ENCODE peak calls at places on chromosome 14, in eight cellular contexts. One of them, this sample, is unnamed.
A peak's percentile ranks its signal among the peaks of the same experiment; 100 is the strongest.

GRCh38 chr14:63956326-63956725 is 103.5 kb downstream of the SYNE2 start:
- DNase-seq in gastrocnemius medialis: no peak
- DNase-seq in NCI-H1048: no peak
- DNase-seq in WTC11: no peak
- DNase-seq in lung microvascular endothelial cell: no peak
- DNase-seq in thyroid gland: no peak
- DNase-seq in T-helper 2 cell: no peak
- DNase-seq in T-helper 17 cell: no peak
- DNase-seq in this sample: no peak

GRCh38 chr14:71338153-71338552 is 430.9 kb downstream of the PCNX1 start:
- DNase-seq in gastrocnemius medialis: no peak
- DNase-seq in thyroid gland: no peak
- DNase-seq in WTC11: no peak
- DNase-seq in lung microvascular endothelial cell: no peak
- DNase-seq in T-helper 17 cell: no peak
- DNase-seq in T-helper 2 cell: no peak
- DNase-seq in NCI-H1048: no peak
- DNase-seq in this sample: no peak

GRCh38 chr14:96559571-96559970 is 57.4 kb downstream of the PAPOLA start:
- DNase-seq in T-helper 17 cell: no peak
- DNase-seq in WTC11: no peak
- DNase-seq in T-helper 2 cell: no peak
- DNase-seq in lung microvascular endothelial cell: peak; percentile 60
- DNase-seq in gastrocnemius medialis: no peak
- DNase-seq in thyroid gland: no peak
- DNase-seq in NCI-H1048: no peak
- DNase-seq in this sample: no peak

GRCh38 chr14:75427482-75428229 is at the start of gene JDP2:
- DNase-seq in NCI-H1048: no peak
- DNase-seq in T-helper 2 cell: peak; percentile 1
- DNase-seq in WTC11: peak; percentile 82
- DNase-seq in thyroid gland: peak; percentile 86
- DNase-seq in gastrocnemius medialis: peak; percentile 90
- DNase-seq in lung microvascular endothelial cell: peak; percentile 64
- DNase-seq in T-helper 17 cell: peak; percentile 21
- DNase-seq in this sample: peak; percentile 85

GRCh38 chr14:92451755-92452154 is 61.8 kb upstream of the RIN3 start:
- DNase-seq in WTC11: no peak
- DNase-seq in NCI-H1048: no peak
- DNase-seq in gastrocnemius medialis: no peak
- DNase-seq in lung microvascular endothelial cell: no peak
- DNase-seq in thyroid gland: no peak
- DNase-seq in T-helper 2 cell: no peak
- DNase-seq in T-helper 17 cell: no peak
- DNase-seq in this sample: no peak

GRCh38 chr14:68580676-68581075 is 212.2 kb downstream of the ZFP36L1 start:
- DNase-seq in thyroid gland: no peak
- DNase-seq in WTC11: no peak
- DNase-seq in T-helper 2 cell: no peak
- DNase-seq in lung microvascular endothelial cell: no peak
- DNase-seq in NCI-H1048: no peak
- DNase-seq in T-helper 17 cell: no peak
- DNase-seq in gastrocnemius medialis: no peak
- DNase-seq in this sample: no peak

GRCh38 chr14:64625363-64626232 is 75.8 kb downstream of the PPP1R36 start:
- DNase-seq in lung microvascular endothelial cell: peak; percentile 4
- DNase-seq in T-helper 17 cell: no peak
- DNase-seq in thyroid gland: peak; percentile 91
- DNase-seq in WTC11: no peak
- DNase-seq in NCI-H1048: no peak
- DNase-seq in gastrocnemius medialis: no peak
- DNase-seq in T-helper 2 cell: no peak
- DNase-seq in this sample: no peak

GRCh38 chr14:31441273-31442110 is 15.8 kb downstream of the DTD2 start:
- DNase-seq in gastrocnemius medialis: no peak
- DNase-seq in thyroid gland: no peak
- DNase-seq in WTC11: no peak
- DNase-seq in lung microvascular endothelial cell: no peak
- DNase-seq in NCI-H1048: no peak
- DNase-seq in T-helper 2 cell: no peak
- DNase-seq in T-helper 17 cell: no peak
- DNase-seq in this sample: no peak

GRCh38 chr14:54864526-54864925 is 38.1 kb downstream of the GCH1 start:
- DNase-seq in WTC11: no peak
- DNase-seq in T-helper 17 cell: no peak
- DNase-seq in T-helper 2 cell: no peak
- DNase-seq in NCI-H1048: no peak
- DNase-seq in thyroid gland: no peak
- DNase-seq in gastrocnemius medialis: no peak
- DNase-seq in lung microvascular endothelial cell: peak; percentile 3
- DNase-seq in this sample: no peak

GRCh38 chr14:69921052-69921451 is 41.8 kb downstream of the SMOC1 start:
- DNase-seq in WTC11: no peak
- DNase-seq in lung microvascular endothelial cell: peak; percentile 4
- DNase-seq in T-helper 2 cell: no peak
- DNase-seq in gastrocnemius medialis: no peak
- DNase-seq in T-helper 17 cell: no peak
- DNase-seq in NCI-H1048: no peak
- DNase-seq in thyroid gland: no peak
- DNase-seq in this sample: no peak

GRCh38 chr14:94673781-94674231 is 61.6 kb downstream of the SERPINA3 start:
- DNase-seq in WTC11: no peak
- DNase-seq in T-helper 17 cell: no peak
- DNase-seq in thyroid gland: peak; percentile 15
- DNase-seq in T-helper 2 cell: no peak
- DNase-seq in gastrocnemius medialis: no peak
- DNase-seq in NCI-H1048: no peak
- DNase-seq in lung microvascular endothelial cell: peak; percentile 38
- DNase-seq in this sample: peak; percentile 25

GRCh38 chr14:23751591-23751990 is 115.4 kb downstream of the DHRS2 start:
- DNase-seq in T-helper 17 cell: no peak
- DNase-seq in thyroid gland: no peak
- DNase-seq in WTC11: no peak
- DNase-seq in NCI-H1048: no peak
- DNase-seq in lung microvascular endothelial cell: no peak
- DNase-seq in T-helper 2 cell: no peak
- DNase-seq in gastrocnemius medialis: no peak
- DNase-seq in this sample: no peak

GRCh38 chr14:51780741-51781140 is 79.7 kb upstream of the GNG2 start:
- DNase-seq in T-helper 17 cell: no peak
- DNase-seq in NCI-H1048: no peak
- DNase-seq in thyroid gland: no peak
- DNase-seq in gastrocnemius medialis: no peak
- DNase-seq in lung microvascular endothelial cell: peak; percentile 41
- DNase-seq in T-helper 2 cell: no peak
- DNase-seq in WTC11: no peak
- DNase-seq in this sample: no peak

GRCh38 chr14:95156765-95157194 is 549 bp downstream of the DICER1 start:
- DNase-seq in gastrocnemius medialis: peak; percentile 33
- DNase-seq in thyroid gland: peak; percentile 66
- DNase-seq in T-helper 2 cell: no peak
- DNase-seq in NCI-H1048: no peak
- DNase-seq in WTC11: peak; percentile 19
- DNase-seq in lung microvascular endothelial cell: peak; percentile 51
- DNase-seq in T-helper 17 cell: peak; percentile 29
- DNase-seq in this sample: no peak

GRCh38 chr14:68922201-68922613 is 56.9 kb downstream of the ACTN1 start:
- DNase-seq in T-helper 17 cell: no peak
- DNase-seq in T-helper 2 cell: no peak
- DNase-seq in WTC11: no peak
- DNase-seq in lung microvascular endothelial cell: no peak
- DNase-seq in thyroid gland: no peak
- DNase-seq in NCI-H1048: no peak
- DNase-seq in gastrocnemius medialis: no peak
- DNase-seq in this sample: no peak

GRCh38 chr14:100874051-100874410 is 29.5 kb downstream of the RTL1 start:
- DNase-seq in thyroid gland: no peak
- DNase-seq in T-helper 2 cell: no peak
- DNase-seq in gastrocnemius medialis: no peak
- DNase-seq in lung microvascular endothelial cell: no peak
- DNase-seq in WTC11: no peak
- DNase-seq in NCI-H1048: no peak
- DNase-seq in T-helper 17 cell: no peak
- DNase-seq in this sample: no peak

GRCh38 chr14:85579957-85580356 is 50.0 kb downstream of the FLRT2 start:
- DNase-seq in T-helper 17 cell: no peak
- DNase-seq in NCI-H1048: no peak
- DNase-seq in thyroid gland: no peak
- DNase-seq in T-helper 2 cell: no peak
- DNase-seq in gastrocnemius medialis: no peak
- DNase-seq in lung microvascular endothelial cell: no peak
- DNase-seq in WTC11: no peak
- DNase-seq in this sample: no peak

GRCh38 chr14:92647499-92648279 is 100.7 kb downstream of the LGMN start:
- DNase-seq in NCI-H1048: no peak
- DNase-seq in gastrocnemius medialis: no peak
- DNase-seq in T-helper 17 cell: no peak
- DNase-seq in WTC11: no peak
- DNase-seq in T-helper 2 cell: no peak
- DNase-seq in thyroid gland: no peak
- DNase-seq in lung microvascular endothelial cell: peak; percentile 49
- DNase-seq in this sample: no peak

GRCh38 chr14:60632777-60633176 is 16.5 kb downstream of the SIX1 start:
- DNase-seq in T-helper 17 cell: no peak
- DNase-seq in NCI-H1048: no peak
- DNase-seq in gastrocnemius medialis: no peak
- DNase-seq in WTC11: no peak
- DNase-seq in thyroid gland: no peak
- DNase-seq in lung microvascular endothelial cell: no peak
- DNase-seq in T-helper 2 cell: no peak
- DNase-seq in this sample: no peak

GRCh38 chr14:62777510-62777909 is 267.7 kb downstream of the KCNH5 start:
- DNase-seq in thyroid gland: no peak
- DNase-seq in gastrocnemius medialis: no peak
- DNase-seq in T-helper 17 cell: no peak
- DNase-seq in NCI-H1048: no peak
- DNase-seq in lung microvascular endothelial cell: no peak
- DNase-seq in T-helper 2 cell: no peak
- DNase-seq in WTC11: no peak
- DNase-seq in this sample: no peak

GRCh38 chr14:100408350-100409015 is 85.3 kb downstream of the SLC25A47 start:
- DNase-seq in gastrocnemius medialis: no peak
- DNase-seq in T-helper 2 cell: peak; percentile 30
- DNase-seq in lung microvascular endothelial cell: peak; percentile 62
- DNase-seq in WTC11: no peak
- DNase-seq in thyroid gland: no peak
- DNase-seq in T-helper 17 cell: no peak
- DNase-seq in NCI-H1048: no peak
- DNase-seq in this sample: no peak

GRCh38 chr14:65286443-65286842 is 126.1 kb upstream of the FUT8 start:
- DNase-seq in WTC11: no peak
- DNase-seq in thyroid gland: no peak
- DNase-seq in lung microvascular endothelial cell: no peak
- DNase-seq in NCI-H1048: no peak
- DNase-seq in T-helper 2 cell: no peak
- DNase-seq in T-helper 17 cell: no peak
- DNase-seq in gastrocnemius medialis: no peak
- DNase-seq in this sample: no peak

GRCh38 chr14:77026166-77026929 is 2.2 kb downstream of the IRF2BPL start:
- DNase-seq in lung microvascular endothelial cell: peak; percentile 63
- DNase-seq in T-helper 17 cell: no peak
- DNase-seq in thyroid gland: peak; percentile 56
- DNase-seq in gastrocnemius medialis: no peak
- DNase-seq in NCI-H1048: no peak
- DNase-seq in WTC11: no peak
- DNase-seq in T-helper 2 cell: no peak
- DNase-seq in this sample: no peak

GRCh38 chr14:68968721-68969120 is 10.4 kb downstream of the ACTN1 start:
- DNase-seq in T-helper 17 cell: no peak
- DNase-seq in lung microvascular endothelial cell: no peak
- DNase-seq in WTC11: no peak
- DNase-seq in T-helper 2 cell: no peak
- DNase-seq in thyroid gland: no peak
- DNase-seq in NCI-H1048: no peak
- DNase-seq in gastrocnemius medialis: no peak
- DNase-seq in this sample: no peak

GRCh38 chr14:100532154-100532915 is 54.9 kb downstream of the BEGAIN start:
- DNase-seq in NCI-H1048: no peak
- DNase-seq in WTC11: peak; percentile 7
- DNase-seq in T-helper 17 cell: peak; percentile 4
- DNase-seq in gastrocnemius medialis: peak; percentile 1
- DNase-seq in lung microvascular endothelial cell: no peak
- DNase-seq in T-helper 2 cell: no peak
- DNase-seq in thyroid gland: no peak
- DNase-seq in this sample: no peak

GRCh38 chr14:32594766-32595165 is 265.7 kb downstream of the AKAP6 start:
- DNase-seq in WTC11: no peak
- DNase-seq in T-helper 2 cell: no peak
- DNase-seq in gastrocnemius medialis: no peak
- DNase-seq in T-helper 17 cell: no peak
- DNase-seq in NCI-H1048: no peak
- DNase-seq in lung microvascular endothelial cell: no peak
- DNase-seq in thyroid gland: no peak
- DNase-seq in this sample: no peak

GRCh38 chr14:31127690-31128089 is 79.9 kb downstream of the HECTD1 start:
- DNase-seq in WTC11: no peak
- DNase-seq in NCI-H1048: no peak
- DNase-seq in thyroid gland: no peak
- DNase-seq in lung microvascular endothelial cell: peak; percentile 1
- DNase-seq in T-helper 2 cell: peak; percentile 85
- DNase-seq in T-helper 17 cell: no peak
- DNase-seq in gastrocnemius medialis: no peak
- DNase-seq in this sample: no peak

GRCh38 chr14:39467889-39468524 is 35.8 kb upstream of the FBXO33 start:
- DNase-seq in T-helper 2 cell: no peak
- DNase-seq in gastrocnemius medialis: no peak
- DNase-seq in T-helper 17 cell: no peak
- DNase-seq in thyroid gland: no peak
- DNase-seq in WTC11: peak; percentile 69
- DNase-seq in lung microvascular endothelial cell: peak; percentile 43
- DNase-seq in NCI-H1048: no peak
- DNase-seq in this sample: no peak

GRCh38 chr14:105536691-105537579 is 10.6 kb downstream of the TMEM121 start:
- DNase-seq in T-helper 17 cell: no peak
- DNase-seq in gastrocnemius medialis: no peak
- DNase-seq in NCI-H1048: no peak
- DNase-seq in thyroid gland: no peak
- DNase-seq in T-helper 2 cell: no peak
- DNase-seq in lung microvascular endothelial cell: no peak
- DNase-seq in WTC11: no peak
- DNase-seq in this sample: peak; percentile 31

GRCh38 chr14:87883750-87884149 is 109.2 kb downstream of the GALC start:
- DNase-seq in T-helper 17 cell: no peak
- DNase-seq in lung microvascular endothelial cell: no peak
- DNase-seq in WTC11: no peak
- DNase-seq in gastrocnemius medialis: no peak
- DNase-seq in thyroid gland: no peak
- DNase-seq in NCI-H1048: no peak
- DNase-seq in T-helper 2 cell: no peak
- DNase-seq in this sample: no peak

GRCh38 chr14:50501642-50502041 is 30.7 kb downstream of the MAP4K5 start:
- DNase-seq in thyroid gland: no peak
- DNase-seq in NCI-H1048: no peak
- DNase-seq in gastrocnemius medialis: no peak
- DNase-seq in lung microvascular endothelial cell: peak; percentile 69
- DNase-seq in WTC11: no peak
- DNase-seq in T-helper 17 cell: no peak
- DNase-seq in T-helper 2 cell: no peak
- DNase-seq in this sample: no peak

GRCh38 chr14:25375639-25376038 is 325.7 kb upstream of the STXBP6 start:
- DNase-seq in thyroid gland: no peak
- DNase-seq in T-helper 2 cell: no peak
- DNase-seq in lung microvascular endothelial cell: no peak
- DNase-seq in NCI-H1048: no peak
- DNase-seq in T-helper 17 cell: no peak
- DNase-seq in WTC11: no peak
- DNase-seq in gastrocnemius medialis: no peak
- DNase-seq in this sample: no peak

GRCh38 chr14:36363704-36364103 is 43.3 kb upstream of the MBIP start:
- DNase-seq in gastrocnemius medialis: no peak
- DNase-seq in thyroid gland: peak; percentile 13
- DNase-seq in WTC11: no peak
- DNase-seq in NCI-H1048: no peak
- DNase-seq in lung microvascular endothelial cell: no peak
- DNase-seq in T-helper 17 cell: no peak
- DNase-seq in T-helper 2 cell: no peak
- DNase-seq in this sample: no peak

GRCh38 chr14:99454246-99454645 is 26.4 kb downstream of the SETD3 start:
- DNase-seq in T-helper 17 cell: no peak
- DNase-seq in NCI-H1048: no peak
- DNase-seq in thyroid gland: no peak
- DNase-seq in gastrocnemius medialis: no peak
- DNase-seq in lung microvascular endothelial cell: no peak
- DNase-seq in WTC11: no peak
- DNase-seq in T-helper 2 cell: no peak
- DNase-seq in this sample: no peak

This sample was measured in D341Med.